ENCODE peak calls at places on chromosomes 2 and 18, in six cellular contexts. P is GM12891, L is stomach, I is transverse colon, Q is HCT116, B is sigmoid colon. U is an unnamed sample.

GRCh38 chr2:187329586-187329985 is 118.5 kb downstream of the CALCRL start:
- DNase-seq in P (no peak), L (no peak), I (no peak), Q (no peak), B (no peak), U (no peak)

GRCh38 chr2:54348672-54349071 is 92.6 kb upstream of the TSPYL6 start:
- DNase-seq in P (no peak), L (no peak), I (no peak), Q (no peak), B (no peak), U (no peak)

GRCh38 chr2:24708537-24709152 is 84.5 kb downstream of the PTRHD1 start:
- DNase-seq in P (no peak), L (no peak), I (no peak), Q (no peak), B (no peak), U (no peak)

GRCh38 chr18:22084547-22084946 is 84.8 kb upstream of the GATA6 start:
- DNase-seq in P (no peak), L (peak), I (peak), Q (no peak), B (no peak), U (no peak)

GRCh38 chr2:53819627-53820026 is 32.8 kb downstream of the ERLEC1 start:
- DNase-seq in P (no peak), L (no peak), I (no peak), Q (no peak), B (no peak), U (no peak)

GRCh38 chr2:69100220-69100723 is 87.3 kb downstream of the ANTXR1 start:
- DNase-seq in P (no peak), L (no peak), I (no peak), Q (no peak), B (peak), U (no peak)

GRCh38 chr2:221554769-221555510 is 17.2 kb downstream of the EPHA4 start:
- DNase-seq in P (no peak), L (no peak), I (no peak), Q (no peak), B (no peak), U (no peak)

GRCh38 chr2:56244911-56245530 is 61.2 kb downstream of the CCDC85A start:
- DNase-seq in P (no peak), L (no peak), I (no peak), Q (no peak), B (no peak), U (no peak)

DNA sequence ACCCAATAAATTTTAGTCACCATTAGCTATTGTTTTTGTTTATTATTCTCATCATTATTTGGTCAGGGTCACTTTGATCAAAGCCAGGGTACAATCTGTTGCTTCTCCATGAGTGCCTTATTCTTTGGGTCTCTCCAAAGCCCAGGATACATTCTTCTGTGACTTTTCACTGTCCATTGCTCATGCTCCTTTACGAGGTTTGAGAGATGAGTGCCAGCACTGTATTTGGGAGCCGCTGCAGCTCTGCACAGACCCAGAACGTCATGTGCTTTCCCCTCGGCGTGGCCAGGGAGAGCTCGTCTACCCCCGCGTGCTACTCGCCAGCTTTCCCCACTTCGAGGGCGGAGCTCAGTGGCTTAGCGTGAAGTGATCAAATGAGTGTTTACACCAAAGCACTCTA is 123.7 kb downstream of the COL6A3 start:
- DNase-seq in P (no peak), L (no peak), I (peak), Q (no peak), B (peak), U (no peak)
- TF ChIP-seq POLR2AphosphoS5 in P (no peak), L (peak), I (peak), Q (no peak), B (peak), U (no peak)

DNA sequence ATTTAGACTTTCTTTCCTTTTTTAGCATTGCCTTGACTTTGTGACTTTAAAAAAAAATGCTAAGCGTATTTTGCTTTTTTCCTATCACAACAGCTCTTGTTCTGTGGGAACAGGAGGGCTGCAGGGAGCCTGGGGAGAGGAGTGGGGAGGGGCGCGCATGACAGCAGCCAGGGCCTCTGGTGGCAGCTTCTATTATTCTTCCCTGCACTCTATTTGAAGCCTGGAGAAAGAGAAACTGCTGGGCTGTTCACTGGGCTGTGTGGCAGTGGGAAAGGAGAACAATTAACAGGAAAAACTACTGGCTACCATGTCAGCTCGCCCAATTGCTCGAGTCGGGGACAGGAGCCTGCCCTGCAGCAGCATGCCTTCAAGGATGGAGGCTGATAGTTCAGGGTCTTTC is 119.0 kb upstream of the ZBTB14 start:
- DNase-seq in P (no peak), L (no peak), I (no peak), Q (no peak), B (no peak), U (no peak)
- TF ChIP-seq POLR2AphosphoS5 in P (no peak), L (no peak), I (no peak), Q (no peak), B (no peak), U (no peak)

DNA sequence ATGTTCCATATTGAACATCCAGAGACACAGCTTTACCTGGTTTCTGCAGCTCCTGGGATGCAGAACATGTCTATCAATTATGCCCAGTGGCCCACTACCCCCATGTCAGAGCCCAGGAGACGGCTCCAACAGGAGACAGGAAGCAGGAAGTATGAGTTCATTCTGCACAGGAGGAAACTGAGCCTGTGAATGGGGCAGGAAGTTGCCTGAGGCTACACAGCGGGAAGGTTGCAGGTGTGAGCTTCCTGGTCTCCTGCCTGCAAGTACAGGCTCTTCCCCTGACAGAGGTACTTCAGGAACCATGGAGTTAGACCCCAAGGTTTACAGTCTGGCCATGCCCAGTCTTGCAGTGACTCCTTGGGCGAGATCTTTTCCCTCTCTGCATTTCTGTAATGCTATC is 2.8 kb upstream of the BOK start:
- DNase-seq in P (no peak), L (no peak), I (no peak), Q (no peak), B (no peak), U (no peak)
- TF ChIP-seq POLR2AphosphoS5 in P (no peak), L (no peak), I (no peak), Q (peak), B (no peak), U (no peak)

DNA sequence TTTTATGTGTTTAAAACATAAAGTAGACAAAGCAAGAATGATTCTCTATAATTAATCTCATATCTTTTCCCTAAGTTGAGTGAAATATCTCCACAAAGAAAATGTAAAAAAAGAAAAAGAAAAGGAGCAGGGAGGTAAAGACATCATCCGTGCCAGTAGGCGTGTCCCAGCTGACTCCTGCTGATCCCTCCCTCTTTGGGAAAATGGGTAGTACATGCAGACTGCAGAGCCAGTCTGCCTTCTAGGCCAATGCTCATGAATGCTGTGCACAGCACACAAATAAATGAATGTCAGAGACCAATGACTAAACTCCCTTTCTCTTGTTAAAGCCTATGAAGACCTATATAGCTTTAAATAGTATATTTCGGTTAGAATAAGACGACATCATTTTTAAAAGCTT is 64.7 kb downstream of the RAPH1 start:
- DNase-seq in P (no peak), L (peak), I (peak), Q (no peak), B (no peak), U (no peak)
- TF ChIP-seq POLR2AphosphoS5 in P (no peak), L (no peak), I (no peak), Q (no peak), B (no peak), U (no peak)

GRCh38 chr2:62109554-62109953 is 86.4 kb upstream of the B3GNT2 start:
- DNase-seq in P (no peak), L (no peak), I (no peak), Q (no peak), B (no peak), U (no peak)

GRCh38 chr2:62114564-62114963 is 81.4 kb upstream of the B3GNT2 start:
- DNase-seq in P (no peak), L (peak), I (no peak), Q (no peak), B (peak), U (no peak)

GRCh38 chr2:62112192-62112591 is 83.7 kb upstream of the B3GNT2 start:
- DNase-seq in P (no peak), L (no peak), I (no peak), Q (no peak), B (no peak), U (no peak)

DNA sequence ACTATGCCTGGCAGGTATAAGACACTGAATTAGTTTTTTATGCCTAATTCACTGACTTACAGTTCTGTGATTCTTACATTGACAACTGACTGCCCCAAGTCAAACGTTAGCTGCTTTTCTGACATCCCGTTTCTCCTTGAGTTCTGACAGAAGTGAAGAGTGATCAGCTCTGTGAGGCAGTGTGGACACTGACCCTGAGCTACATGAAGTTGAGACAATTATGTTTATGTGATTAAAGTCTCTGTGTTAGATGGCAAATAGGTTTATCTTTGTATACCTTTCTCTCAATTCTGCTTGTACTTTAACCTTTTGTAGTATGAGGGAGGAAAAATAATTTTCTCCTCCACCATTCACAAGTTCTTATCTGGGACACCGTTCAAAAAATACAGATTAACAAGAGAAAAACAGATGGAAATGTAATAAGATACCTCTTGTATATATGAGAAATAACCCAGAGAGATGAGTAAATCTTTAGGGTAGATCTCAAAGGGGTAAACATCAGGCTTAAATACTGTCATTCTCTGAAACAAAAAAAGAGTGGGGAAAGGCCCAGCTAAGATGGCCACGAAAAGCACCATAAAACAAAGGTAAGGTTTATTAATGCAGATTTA is 85.4 kb upstream of the B3GNT2 start:
- DNase-seq in P (no peak), L (no peak), I (no peak), Q (no peak), B (no peak), U (no peak)
- TF ChIP-seq POLR2AphosphoS5 in P (no peak), L (no peak), I (no peak), Q (no peak), B (no peak), U (no peak)